ENCODE peak calls at places on chromosomes 4 and X, in nine cellular contexts. O, S, G, E, Z, A, V, K and X are unnamed samples.

GRCh38 chrX:52988985-52989917 is 30.9 kb upstream of the FAM156A start:
- DNase-seq in V (peak; percentile 29), K (no peak), Z (no peak), G (no peak), O (no peak), S (no peak), A (no peak), E (no peak), X (no peak)

GRCh38 chr4:67549123-67549522 is 3.8 kb upstream of the CENPC start:
- DNase-seq in O (no peak), E (no peak), S (no peak), A (no peak), V (no peak), Z (no peak), G (no peak), K (no peak), X (no peak)

GRCh38 chrX:154097003-154097596 is 417 bp downstream of the MECP2 start:
- DNase-seq in S (peak; percentile 65), V (peak; percentile 90), K (peak; percentile 62), A (peak; percentile 55), E (peak; percentile 69), O (peak; percentile 91), G (peak; percentile 69), Z (peak; percentile 46), X (peak; percentile 37)

GRCh38 chr4:111070390-111070789 is 447.5 kb upstream of the PITX2 start:
- DNase-seq in S (no peak), A (no peak), O (no peak), V (no peak), G (no peak), Z (no peak), K (no peak), E (no peak), X (no peak)

GRCh38 chr4:137614491-137614890 is 82.2 kb upstream of the PCDH18 start:
- DNase-seq in A (no peak), E (no peak), O (no peak), S (no peak), G (no peak), K (no peak), V (no peak), Z (no peak), X (no peak)

GRCh38 chr4:146110847-146111485 is 64.6 kb upstream of the LSM6 start:
- DNase-seq in V (no peak), A (no peak), Z (no peak), G (no peak), S (no peak), O (no peak), K (no peak), E (no peak), X (no peak)

GRCh38 chrX:149631293-149632165 is at the start of gene TMEM185A:
- DNase-seq in V (peak; percentile 85), G (peak; percentile 79), E (peak; percentile 79), S (peak; percentile 74), K (peak; percentile 45), Z (peak; percentile 51), A (peak; percentile 23), O (peak; percentile 86), X (peak; percentile 58)

GRCh38 chrX:39755152-39756032 is 342.4 kb downstream of the BCOR start:
- DNase-seq in A (peak; percentile 88), K (peak; percentile 85), S (peak; percentile 78), Z (no peak), G (no peak), V (peak; percentile 96), O (peak; percentile 68), E (peak; percentile 83), X (no peak)

GRCh38 chr4:66943117-66943516 is 602.2 kb downstream of the CENPC start:
- DNase-seq in K (no peak), A (no peak), Z (no peak), S (no peak), V (no peak), O (no peak), G (no peak), E (no peak), X (no peak)

GRCh38 chrX:9867753-9868152 is 81.5 kb downstream of the SHROOM2 start:
- DNase-seq in V (no peak), Z (no peak), A (no peak), S (no peak), E (no peak), K (no peak), G (no peak), O (no peak), X (no peak)

GRCh38 chr4:81069706-81070331 is 39.3 kb downstream of the BMP3 start:
- DNase-seq in V (peak; percentile 76), Z (no peak), S (peak; percentile 66), G (peak; percentile 96), A (peak; percentile 33), K (peak; percentile 80), E (peak; percentile 73), O (peak; percentile 47), X (peak; percentile 28)

GRCh38 chr4:119518230-119518892 is 110.2 kb downstream of the PDE5A start:
- DNase-seq in Z (no peak), G (peak; percentile 15), A (no peak), V (no peak), E (no peak), O (no peak), S (no peak), K (no peak), X (no peak)

GRCh38 chr4:164508836-164509235 is 245.1 kb upstream of the SMIM31 start:
- DNase-seq in O (no peak), K (no peak), Z (no peak), E (no peak), G (no peak), A (no peak), S (no peak), V (no peak), X (peak; percentile 34)

DNA sequence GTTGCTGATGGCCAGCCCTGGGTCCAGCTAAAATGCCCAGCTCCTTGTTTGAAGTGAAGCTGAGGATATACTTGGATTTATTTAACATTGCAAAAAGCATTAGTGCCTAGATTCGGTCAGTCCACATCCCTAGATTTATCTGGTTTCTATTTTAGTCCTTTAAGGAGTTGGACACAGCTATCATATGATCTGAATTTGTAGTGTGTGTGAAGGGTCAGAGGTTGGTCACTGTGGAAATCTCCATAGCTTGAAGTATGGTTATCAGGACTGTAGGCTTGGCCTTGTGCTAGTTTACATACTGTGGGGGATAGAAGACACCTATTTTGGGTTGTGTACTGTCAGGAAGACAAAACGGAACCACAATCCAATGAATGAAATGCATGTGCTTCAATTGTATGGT is 28.8 kb downstream of the NLGN3 start:
- DNase-seq in S (no peak), E (no peak), G (no peak), O (no peak), A (no peak), K (no peak), Z (no peak), V (no peak), X (no peak)
- TF ChIP-seq POLR2AphosphoS5 in S (no peak), E (no peak), G (no peak), O (no peak), A (no peak), K (no peak), Z (no peak), V (no peak), X (no peak)

GRCh38 chrX:111165902-111166301 is 69.9 kb downstream of the PAK3 start:
- DNase-seq in Z (no peak), S (no peak), E (no peak), A (no peak), K (no peak), G (no peak), V (no peak), O (no peak), X (no peak)
- TF ChIP-seq POLR2AphosphoS5 in Z (no peak), S (no peak), E (no peak), A (no peak), K (no peak), G (no peak), V (no peak), O (no peak), X (no peak)

GRCh38 chr4:130603043-130603442 is 1507.1 kb downstream of the C4orf33 start:
- DNase-seq in O (no peak), G (no peak), V (no peak), A (no peak), K (no peak), S (no peak), Z (no peak), E (no peak), X (no peak)
- TF ChIP-seq POLR2AphosphoS5 in O (no peak), G (no peak), V (no peak), A (no peak), K (no peak), S (no peak), Z (no peak), E (no peak), X (no peak)

DNA sequence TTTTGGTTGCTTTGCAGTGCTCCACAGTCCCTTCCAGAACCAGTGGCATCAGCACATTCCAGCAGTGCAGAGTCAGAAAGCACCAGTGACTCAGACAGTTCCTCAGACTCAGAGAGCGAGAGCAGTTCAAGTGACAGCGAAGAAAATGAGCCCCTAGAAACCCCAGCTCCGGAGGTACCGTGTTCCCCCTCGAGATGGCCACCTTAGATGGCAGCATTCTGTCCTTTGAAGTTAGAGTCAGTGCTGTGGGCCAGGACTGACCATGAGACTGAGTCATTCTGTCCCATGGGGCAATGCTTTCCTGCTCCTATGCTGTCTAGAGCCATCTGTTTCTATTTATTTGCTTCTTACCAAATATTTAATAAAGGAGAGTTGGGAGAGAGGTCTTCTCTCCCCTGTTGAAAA is 112.3 kb downstream of the KLHL8 start:
- DNase-seq in Z (no peak), A (no peak), S (no peak), E (no peak), K (no peak), O (no peak), V (peak; percentile 71), G (no peak), X (no peak)
- TF ChIP-seq POLR2AphosphoS5 in Z (no peak), A (peak; percentile 58), S (peak; percentile 47), E (peak; percentile 31), K (no peak), O (no peak), V (no peak), G (no peak), X (no peak)

DNA sequence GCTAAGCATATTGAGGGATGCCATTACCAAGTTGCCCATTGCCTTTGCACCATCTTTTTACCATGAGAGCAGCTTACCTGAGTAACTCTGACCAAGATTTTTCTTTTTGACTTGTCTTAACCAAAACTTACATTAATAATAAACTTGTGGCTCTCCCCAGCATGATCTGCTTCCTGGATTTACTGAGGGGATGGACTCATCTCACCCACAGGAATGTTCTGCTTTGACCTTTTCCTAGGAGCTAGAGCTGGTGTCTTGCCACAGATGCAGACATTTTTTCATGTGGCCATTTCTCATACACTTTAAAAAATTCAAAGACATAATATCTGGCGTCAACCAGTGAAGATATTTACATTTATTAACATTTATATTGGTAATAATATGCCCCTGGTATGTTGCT is 79.2 kb upstream of the EFHC2 start:
- DNase-seq in A (no peak), O (no peak), Z (no peak), S (no peak), K (no peak), E (no peak), V (no peak), G (no peak), X (no peak)
- TF ChIP-seq POLR2AphosphoS5 in A (no peak), O (no peak), Z (no peak), S (no peak), K (no peak), E (no peak), V (no peak), G (no peak), X (no peak)